ENCODE peak calls at places on chromosomes 13 and 19, in five cellular contexts. K is psoas muscle; I is CD8-positive, alpha-beta memory T cell; C is GM23248; L is iPS DF 6.9. E is an unnamed sample.
A peak's percentile ranks its signal among the peaks of the same experiment; 100 is the strongest.

GRCh38 chr13:113137656-113138292 is 15.2 kb downstream of the F10 start:
- DNase-seq in K (no peak), I (no peak), C (no peak), L (no peak), E (no peak)

GRCh38 chr13:57437587-57437986 is 194.0 kb upstream of the PCDH17 start:
- DNase-seq in K (no peak), I (no peak), C (no peak), L (no peak), E (no peak)

GRCh38 chr19:13013649-13014048 is 18.4 kb downstream of the NFIX start:
- DNase-seq in K (no peak), I (no peak), C (peak; percentile 66), L (no peak), E (no peak)

GRCh38 chr13:98972627-98973026 is 5.2 kb downstream of the DOCK9 start:
- DNase-seq in K (no peak), I (no peak), C (peak; percentile 57), L (no peak), E (peak; percentile 91)

GRCh38 chr13:106986033-106986484 is 418.1 kb upstream of the ARGLU1 start:
- DNase-seq in K (no peak), I (no peak), C (peak; percentile 3), L (peak; percentile 11), E (no peak)

GRCh38 chr19:632228-633067 is 889 bp downstream of the POLRMT start:
- DNase-seq in K (no peak), I (peak; percentile 17), C (peak; percentile 88), L (no peak), E (peak; percentile 79)

GRCh38 chr13:51311957-51312520 is 27.5 kb upstream of the SERPINE3 start:
- DNase-seq in K (no peak), I (no peak), C (no peak), L (no peak), E (no peak)

GRCh38 chr13:80386001-80386400 is 45.1 kb upstream of the SPRY2 start:
- DNase-seq in K (no peak), I (no peak), C (no peak), L (no peak), E (no peak)

GRCh38 chr19:49331616-49332055 is 3.6 kb upstream of the CD37 start:
- DNase-seq in K (no peak), I (peak; percentile 42), C (peak; percentile 60), L (no peak), E (peak; percentile 79)

GRCh38 chr19:15525291-15525690 is 17.0 kb downstream of the CYP4F22 start:
- DNase-seq in K (no peak), I (no peak), C (no peak), L (no peak), E (no peak)

GRCh38 chr13:42820450-42820849 is 39.1 kb downstream of the FAM216B start:
- DNase-seq in K (no peak), I (no peak), C (peak; percentile 42), L (no peak), E (no peak)

GRCh38 chr19:15194938-15195337 is 5.9 kb downstream of the NOTCH3 start:
- DNase-seq in K (no peak), I (no peak), C (peak; percentile 94), L (no peak), E (no peak)

GRCh38 chr19:51079486-51080110 is 3.1 kb downstream of the KLK14 start:
- DNase-seq in K (no peak), I (no peak), C (no peak), L (no peak), E (no peak)

GRCh38 chr13:100597253-100597652 is 8.7 kb upstream of the GGACT start:
- DNase-seq in K (no peak), I (no peak), C (peak; percentile 19), L (no peak), E (no peak)

GRCh38 chr19:48970923-48971395 is 5.8 kb downstream of the FTL start:
- DNase-seq in K (peak; percentile 82), I (peak; percentile 70), C (peak; percentile 83), L (no peak), E (peak; percentile 92)

GRCh38 chr19:20926796-20927195 is 3.7 kb downstream of the ZNF85 start:
- DNase-seq in K (no peak), I (no peak), C (peak; percentile 47), L (no peak), E (no peak)

GRCh38 chr13:98033277-98034247 is 80.1 kb downstream of the IPO5 start:
- DNase-seq in K (no peak), I (no peak), C (peak; percentile 86), L (no peak), E (peak; percentile 87)

GRCh38 chr19:16594681-16595091 is 22.5 kb upstream of the SLC35E1 start:
- DNase-seq in K (no peak), I (peak; percentile 37), C (no peak), L (no peak), E (no peak)

GRCh38 chr13:113065406-113066141 is 40.0 kb upstream of the F7 start:
- DNase-seq in K (no peak), I (no peak), C (no peak), L (no peak), E (no peak)

GRCh38 chr13:111344471-111345191 is 24.2 kb downstream of the TEX29 start:
- DNase-seq in K (peak; percentile 54), I (no peak), C (peak; percentile 56), L (peak; percentile 75), E (peak; percentile 18)

GRCh38 chr13:51785592-51786424 is 18.2 kb downstream of the DHRS12 start:
- DNase-seq in K (peak; percentile 48), I (no peak), C (peak; percentile 80), L (no peak), E (peak; percentile 96)

GRCh38 chr13:41244555-41244954 is 18.8 kb downstream of the MTRF1 start:
- DNase-seq in K (no peak), I (no peak), C (peak; percentile 22), L (no peak), E (no peak)

GRCh38 chr19:18478545-18479311 is 40.8 kb upstream of the ISYNA1 start:
- DNase-seq in K (peak; percentile 87), I (peak; percentile 66), C (peak; percentile 93), L (no peak), E (peak; percentile 78)

GRCh38 chr19:18476507-18477041 is 38.6 kb upstream of the ISYNA1 start:
- DNase-seq in K (no peak), I (no peak), C (peak; percentile 25), L (no peak), E (no peak)

GRCh38 chr19:18477974-18478373 is 40.0 kb upstream of the ISYNA1 start:
- DNase-seq in K (no peak), I (no peak), C (no peak), L (no peak), E (no peak)

GRCh38 chr19:18475762-18476331 is 37.9 kb upstream of the ISYNA1 start:
- DNase-seq in K (no peak), I (no peak), C (no peak), L (no peak), E (no peak)

GRCh38 chr19:18477042-18477760 is 39.3 kb upstream of the ISYNA1 start:
- DNase-seq in K (no peak), I (no peak), C (peak; percentile 57), L (no peak), E (peak; percentile 50)
- H3K4me1 ChIP-seq in K (peaks cover 90% of the 10 kb centered on the region), I (peaks cover 76% of the 10 kb centered on the region), C (peaks cover 40% of the 10 kb centered on the region), L (no peaks in the 10 kb centered on the region), E (peaks cover 32% of the 10 kb centered on the region)

DNA sequence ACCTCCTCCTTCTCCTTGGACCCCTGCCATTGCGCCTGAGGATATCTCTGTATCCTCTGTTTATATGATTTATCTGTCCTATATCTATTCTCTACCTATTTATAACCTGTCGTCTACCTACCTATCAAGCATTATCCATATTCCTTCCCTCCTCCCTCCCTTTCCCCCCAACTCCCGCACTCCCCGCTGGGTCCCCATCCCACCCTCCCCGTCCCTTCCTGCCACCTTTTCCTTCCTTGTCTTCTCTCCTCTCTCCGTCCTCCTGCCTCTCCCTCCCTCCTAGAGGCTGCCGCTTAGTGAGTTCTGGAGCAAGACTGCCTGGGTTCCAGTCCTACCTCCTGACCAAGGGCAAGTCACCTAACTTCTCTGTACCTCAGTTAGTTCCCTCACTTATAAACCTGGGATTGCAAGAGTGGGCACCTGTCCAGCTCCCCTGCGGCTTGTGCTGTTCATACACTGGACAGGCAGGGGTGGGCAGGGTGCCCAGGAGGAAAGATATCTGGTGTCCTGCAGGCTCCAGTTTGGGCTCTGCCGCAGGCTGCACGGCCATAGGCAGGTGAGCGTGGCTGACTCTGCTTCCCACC is 16.1 kb downstream of the TTYH1 start:
- DNase-seq in K (no peak), I (no peak), C (no peak), L (no peak), E (no peak)
- H3K4me3 ChIP-seq in K (peak overlapping the region; percentile 44), I (no peak overlapping the region), C (no peak overlapping the region), L (no peak overlapping the region), E (peak overlapping the region; percentile 47)

DNA sequence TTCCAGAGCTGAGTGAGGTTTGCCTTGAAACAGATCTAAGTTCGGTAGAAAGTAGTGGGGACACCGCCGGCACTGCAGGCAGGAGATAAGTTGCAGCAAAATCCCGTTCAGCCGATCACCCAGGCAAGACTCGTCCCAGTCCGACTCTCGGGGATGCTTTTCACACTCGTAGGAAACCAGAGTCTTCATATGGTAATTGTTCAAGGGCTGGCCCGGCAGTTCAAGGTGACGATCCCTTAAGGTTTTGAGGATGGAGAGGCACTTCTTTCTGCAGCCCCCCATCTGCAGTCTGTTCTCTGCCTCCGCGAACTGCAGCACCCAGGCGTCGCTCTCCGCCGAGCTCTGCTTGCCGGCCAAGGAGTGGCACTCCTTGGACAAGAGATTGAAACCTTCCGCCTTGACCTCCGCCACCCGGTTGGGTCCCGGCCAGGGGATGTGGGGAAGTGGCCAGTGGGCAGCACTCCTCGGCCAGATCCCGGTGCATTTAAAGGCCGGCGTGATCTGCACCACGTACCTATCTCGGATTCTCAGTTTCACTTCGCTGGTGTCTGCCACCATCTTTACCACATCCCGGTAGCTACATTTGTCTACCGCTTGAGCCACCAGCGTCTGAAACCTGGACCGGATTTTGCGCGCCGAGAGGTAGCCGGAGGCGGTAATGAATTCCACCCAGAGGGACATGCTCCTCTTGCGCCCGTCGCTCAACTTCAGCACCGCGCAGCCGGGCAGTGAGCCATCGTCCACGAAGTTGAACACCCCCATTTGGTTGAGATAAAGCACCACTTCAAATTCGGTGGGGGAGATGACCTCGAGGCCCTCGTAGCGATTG is 1.1 kb downstream of the MAB21L1 start:
- DNase-seq in K (peak; percentile 49), I (no peak), C (peak; percentile 81), L (no peak), E (peak; percentile 9)
- H3K4me1 ChIP-seq in K (no peaks in the 10 kb centered on the region), I (peaks cover 8% of the 10 kb centered on the region), C (peaks cover 5% of the 10 kb centered on the region), L (no peaks in the 10 kb centered on the region), E (no peaks in the 10 kb centered on the region)

DNA sequence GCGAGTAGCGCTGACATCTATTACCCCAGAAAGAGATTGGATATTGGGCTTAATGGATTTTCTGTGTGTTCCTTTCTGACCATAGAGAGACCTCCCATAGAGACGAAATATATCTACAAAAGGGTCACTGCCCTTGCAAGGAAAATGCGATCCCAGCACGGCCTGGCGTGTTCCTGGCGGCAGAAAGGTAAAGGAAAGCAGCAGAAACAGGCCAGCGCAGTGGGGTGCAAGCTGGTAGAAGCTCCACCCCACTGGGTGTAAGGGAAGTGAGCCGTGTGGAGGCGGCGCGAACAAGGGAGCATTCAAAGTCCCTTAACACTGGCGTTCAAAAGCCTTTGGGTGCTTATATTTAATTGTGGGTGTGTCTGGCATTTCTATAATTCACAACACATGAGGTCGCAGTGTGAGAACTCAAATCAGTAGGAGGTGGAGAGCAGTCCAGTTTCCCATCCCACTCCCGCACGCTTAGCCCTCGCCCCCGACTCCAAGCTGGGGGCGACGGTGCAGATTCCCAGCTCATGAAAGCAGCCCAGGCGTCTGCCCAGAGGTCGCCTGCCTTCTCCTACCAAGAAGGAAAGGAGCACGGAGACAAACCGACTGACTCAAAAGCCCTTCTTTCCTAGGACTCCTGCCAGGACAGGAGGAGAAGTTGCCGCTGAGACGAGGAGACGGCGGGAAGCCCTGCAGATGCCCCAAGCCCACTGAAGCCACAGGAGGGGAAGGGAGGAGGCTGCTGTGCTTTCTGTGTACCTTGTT is 478.4 kb downstream of the FOXO1 start:
- DNase-seq in K (no peak), I (peak; percentile 14), C (peak; percentile 51), L (no peak), E (no peak)
- H3K4me3 ChIP-seq in K (no peak overlapping the region), I (peak overlapping the region; percentile 49), C (no peak overlapping the region), L (no peak overlapping the region), E (no peak overlapping the region)